ENCODE peak calls at places on chromosomes 4 and X, in four cellular contexts. L is activated T-cell treated with anti-CD3 and anti-CD28 coated beads for 24 hours, R is glutamatergic neuron, H is AG04450. Z is an unnamed sample.

GRCh38 chr4:68132342-68132741 is 2.7 kb upstream of the TMPRSS11F start:
- DNase-seq in R (no peak), H (no peak), L (no peak), Z (no peak)

GRCh38 chr4:40445671-40446070 is 110.5 kb downstream of the CHRNA9 start:
- DNase-seq in L (no peak), H (no peak), R (no peak), Z (no peak)

GRCh38 chrX:15334561-15334960 is 762 bp downstream of the PIGA start:
- DNase-seq in L (no peak), R (no peak), H (no peak), Z (no peak)

GRCh38 chr4:2487632-2488031 is 18.7 kb downstream of the RNF4 start:
- DNase-seq in L (no peak), H (no peak), R (no peak), Z (no peak)

GRCh38 chrX:117834076-117834475 is 282.5 kb downstream of the KLHL13 start:
- DNase-seq in H (no peak), L (no peak), R (no peak), Z (no peak)

GRCh38 chrX:118756111-118756510 is 28.7 kb downstream of the IL13RA1 start:
- DNase-seq in R (no peak), H (no peak), L (no peak), Z (no peak)

GRCh38 chr4:7699040-7699439 is 240.6 kb downstream of the AFAP1 start:
- DNase-seq in R (no peak), H (peak; percentile 51), L (no peak), Z (no peak)

GRCh38 chr4:147833741-147834140 is 101.9 kb downstream of the ARHGAP10 start:
- DNase-seq in L (no peak), R (no peak), H (no peak), Z (no peak)

GRCh38 chr4:155617312-155617711 is 49.3 kb upstream of the GUCY1A1 start:
- DNase-seq in R (no peak), L (no peak), H (no peak), Z (no peak)

GRCh38 chrX:129013574-129013973 is 509.7 kb downstream of the SMARCA1 start:
- DNase-seq in H (no peak), R (no peak), L (no peak), Z (no peak)

GRCh38 chr4:8709050-8709728 is 116.6 kb downstream of the CPZ start:
- DNase-seq in L (no peak), R (no peak), H (no peak), Z (no peak)

GRCh38 chrX:22409418-22409817 is 136.7 kb downstream of the CBLL2 start:
- DNase-seq in R (no peak), H (no peak), L (no peak), Z (no peak)

GRCh38 chrX:18424482-18425198 is 768 bp upstream of the CDKL5 start:
- DNase-seq in H (peak; percentile 36), L (peak; percentile 0), R (peak; percentile 73), Z (peak; percentile 55)

GRCh38 chr4:152032722-152033131 is 271.9 kb upstream of the GATB start:
- DNase-seq in R (no peak), H (peak; percentile 59), L (no peak), Z (no peak)

GRCh38 chrX:18994713-18995112 is 10.8 kb upstream of the PHKA2 start:
- DNase-seq in L (no peak), H (peak; percentile 67), R (no peak), Z (no peak)

GRCh38 chr4:94765174-94765573 is 7.4 kb downstream of the BMPR1B start:
- DNase-seq in R (no peak), H (no peak), L (no peak), Z (no peak)

GRCh38 chr4:125070869-125071268 is 243.9 kb upstream of the FAT4 start:
- DNase-seq in L (no peak), R (peak; percentile 28), H (no peak), Z (peak; percentile 0)

GRCh38 chr4:137735561-137736104 is 203.3 kb upstream of the PCDH18 start:
- DNase-seq in R (no peak), L (no peak), H (no peak), Z (no peak)

GRCh38 chrX:151801980-151802379 is 67.4 kb downstream of the CNGA2 start:
- DNase-seq in R (no peak), L (no peak), H (no peak), Z (no peak)

GRCh38 chr4:129446074-129446473 is 350.1 kb downstream of the C4orf33 start:
- DNase-seq in R (peak; percentile 34), H (no peak), L (no peak), Z (no peak)

GRCh38 chr4:70718811-70719604 is 2.8 kb upstream of the RUFY3 start:
- DNase-seq in R (no peak), H (no peak), L (no peak), Z (no peak)

GRCh38 chrX:74118503-74118902 is 185.5 kb upstream of the ZCCHC13 start:
- DNase-seq in R (no peak), L (no peak), H (no peak), Z (no peak)

GRCh38 chrX:120768681-120769080 is 107.0 kb downstream of the CT47B1 start:
- DNase-seq in L (no peak), R (no peak), H (no peak), Z (no peak)

GRCh38 chrX:41868392-41868977 is 54.9 kb downstream of the CASK start:
- DNase-seq in R (no peak), H (no peak), L (no peak), Z (no peak)

GRCh38 chrX:7110821-7111276 is 36.7 kb upstream of the STS start:
- DNase-seq in R (no peak), L (no peak), H (no peak), Z (no peak)

Z was measured in NCI-H345.